ENCODE peak calls at places on chromosomes 12 and 14, in nine cellular contexts. B is MM.1S; D is A549; T is stomach; C is CD8-positive, alpha-beta memory T cell; G is body of pancreas; X is upper lobe of right lung; A is transverse colon; E is left ventricle myocardium inferior. O is an unnamed sample.
A peak's percentile ranks its signal among the peaks of the same experiment; 100 is the strongest.

GRCh38 chr14:59482120-59482434 is 2.1 kb downstream of the L3HYPDH start:
- DNase-seq in B (no peak), D (peak; percentile 18), T (no peak), C (no peak), G (no peak), X (no peak), A (no peak), E (no peak), O (no peak)

GRCh38 chr12:2008677-2009076 is 4.4 kb upstream of the DCP1B start:
- DNase-seq in B (no peak), D (no peak), T (no peak), C (no peak), G (no peak), X (no peak), A (no peak), E (no peak), O (no peak)

GRCh38 chr14:96001866-96002510 is 37.2 kb upstream of the C14orf132 start:
- DNase-seq in B (no peak), D (no peak), T (no peak), C (no peak), G (no peak), X (no peak), A (no peak), E (no peak), O (peak; percentile 83)

GRCh38 chr14:51638071-51638944 is 13.4 kb upstream of the FRMD6 start:
- DNase-seq in B (no peak), D (peak; percentile 68), T (no peak), C (no peak), G (no peak), X (no peak), A (no peak), E (no peak), O (peak; percentile 43)

GRCh38 chr14:53412819-53413664 is 259.9 kb upstream of the DDHD1 start:
- DNase-seq in B (no peak), D (no peak), T (no peak), C (no peak), G (no peak), X (no peak), A (no peak), E (no peak), O (peak; percentile 25)

GRCh38 chr14:76904740-76905569 is 78.7 kb downstream of the LRRC74A start:
- DNase-seq in B (peak; percentile 51), D (peak; percentile 96), T (peak; percentile 56), C (peak; percentile 67), G (peak; percentile 60), X (peak; percentile 87), A (peak; percentile 61), E (peak; percentile 52), O (peak; percentile 99)

GRCh38 chr14:103628221-103628683 is 759 bp upstream of the KLC1 start:
- DNase-seq in B (peak; percentile 57), D (peak; percentile 72), T (peak; percentile 85), C (no peak), G (peak; percentile 81), X (peak; percentile 90), A (peak; percentile 85), E (peak; percentile 78), O (no peak)

GRCh38 chr14:94401083-94401482 is 12.7 kb upstream of the SERPINA1 start:
- DNase-seq in B (no peak), D (no peak), T (no peak), C (no peak), G (no peak), X (no peak), A (no peak), E (no peak), O (no peak)

GRCh38 chr14:69571879-69572633 is 2.6 kb downstream of the CCDC177 start:
- DNase-seq in B (no peak), D (no peak), T (peak; percentile 32), C (no peak), G (peak; percentile 52), X (no peak), A (peak; percentile 27), E (no peak), O (peak; percentile 59)

GRCh38 chr12:47280543-47281330 is 201.0 kb upstream of the AMIGO2 start:
- DNase-seq in B (no peak), D (no peak), T (no peak), C (no peak), G (no peak), X (no peak), A (no peak), E (no peak), O (no peak)

GRCh38 chr12:132295101-132295526 is 34.3 kb downstream of the GALNT9 start:
- DNase-seq in B (no peak), D (no peak), T (no peak), C (no peak), G (no peak), X (no peak), A (no peak), E (no peak), O (no peak)

GRCh38 chr14:54699087-54699530 is 132.2 kb downstream of the SAMD4A start:
- DNase-seq in B (peak; percentile 7), D (no peak), T (no peak), C (no peak), G (no peak), X (no peak), A (no peak), E (peak; percentile 56), O (no peak)
- H3K27ac ChIP-seq in B (no peak overlapping the region), D (no peak overlapping the region), T (no peak overlapping the region), C (no peak overlapping the region), G (no peak overlapping the region), X (no peak overlapping the region), A (peak overlapping the region; percentile 45), E (peak overlapping the region; percentile 94), O (no peak overlapping the region)

DNA sequence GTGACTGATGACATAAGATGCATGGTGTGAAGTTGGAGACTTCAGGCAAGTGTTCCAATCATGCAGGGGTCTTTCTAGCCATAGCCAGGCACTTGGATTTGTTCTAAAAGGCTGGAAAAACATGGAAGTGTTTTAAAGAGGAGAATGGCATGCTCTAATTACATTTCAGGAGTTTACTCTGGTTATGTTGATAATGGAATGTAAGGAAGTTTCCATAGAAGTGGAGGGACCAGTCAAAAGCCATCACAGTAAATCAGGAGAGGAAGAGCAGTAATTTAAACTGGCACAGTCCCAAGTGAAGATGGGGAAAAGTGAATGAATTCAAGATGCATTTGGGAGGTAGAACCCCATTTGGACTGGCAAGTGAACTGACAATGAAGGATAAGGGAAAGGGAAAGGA is 13.9 kb upstream of the FRS2 start:
- DNase-seq in B (no peak), D (no peak), T (no peak), C (no peak), G (no peak), X (no peak), A (no peak), E (no peak), O (no peak)
- H3K27ac ChIP-seq in B (no peak overlapping the region), D (no peak overlapping the region), T (no peak overlapping the region), C (no peak overlapping the region), G (no peak overlapping the region), X (no peak overlapping the region), A (no peak overlapping the region), E (no peak overlapping the region), O (no peak overlapping the region)

GRCh38 chr12:31326689-31327659 is 1.0 kb upstream of the SINHCAF start:
- DNase-seq in B (no peak), D (no peak), T (no peak), C (no peak), G (no peak), X (no peak), A (no peak), E (no peak), O (no peak)
- H3K27ac ChIP-seq in B (peak overlapping the region; percentile 7), D (peak overlapping the region; percentile 42), T (peak overlapping the region; percentile 96), C (peak overlapping the region; percentile 60), G (peak overlapping the region; percentile 98), X (peak overlapping the region; percentile 91), A (peak overlapping the region; percentile 95), E (peak overlapping the region; percentile 79), O (peak overlapping the region; percentile 75)

DNA sequence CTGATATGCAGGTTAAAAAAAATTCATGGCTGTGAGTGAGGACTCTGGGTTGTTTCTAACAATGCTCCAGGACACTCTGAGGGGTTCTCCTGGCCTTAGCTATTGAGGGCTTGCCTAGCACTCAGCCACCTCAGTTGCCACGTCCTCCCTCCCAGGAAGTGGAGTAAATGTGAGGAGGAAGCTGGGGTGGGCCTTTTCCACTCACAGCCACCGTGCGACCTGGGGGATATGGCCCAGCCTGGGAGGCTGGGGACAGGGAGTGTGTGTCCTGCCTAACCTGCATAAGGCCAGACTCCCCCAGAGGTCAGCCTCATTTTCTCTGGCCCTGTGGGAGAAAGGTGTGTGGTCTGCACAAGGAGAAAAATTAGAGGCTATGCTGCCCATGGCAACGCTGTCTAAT is 83.3 kb downstream of the CRACR2A start:
- DNase-seq in B (no peak), D (no peak), T (no peak), C (no peak), G (no peak), X (no peak), A (no peak), E (no peak), O (no peak)
- H3K27ac ChIP-seq in B (no peak overlapping the region), D (no peak overlapping the region), T (no peak overlapping the region), C (no peak overlapping the region), G (no peak overlapping the region), X (no peak overlapping the region), A (no peak overlapping the region), E (no peak overlapping the region), O (no peak overlapping the region)

DNA sequence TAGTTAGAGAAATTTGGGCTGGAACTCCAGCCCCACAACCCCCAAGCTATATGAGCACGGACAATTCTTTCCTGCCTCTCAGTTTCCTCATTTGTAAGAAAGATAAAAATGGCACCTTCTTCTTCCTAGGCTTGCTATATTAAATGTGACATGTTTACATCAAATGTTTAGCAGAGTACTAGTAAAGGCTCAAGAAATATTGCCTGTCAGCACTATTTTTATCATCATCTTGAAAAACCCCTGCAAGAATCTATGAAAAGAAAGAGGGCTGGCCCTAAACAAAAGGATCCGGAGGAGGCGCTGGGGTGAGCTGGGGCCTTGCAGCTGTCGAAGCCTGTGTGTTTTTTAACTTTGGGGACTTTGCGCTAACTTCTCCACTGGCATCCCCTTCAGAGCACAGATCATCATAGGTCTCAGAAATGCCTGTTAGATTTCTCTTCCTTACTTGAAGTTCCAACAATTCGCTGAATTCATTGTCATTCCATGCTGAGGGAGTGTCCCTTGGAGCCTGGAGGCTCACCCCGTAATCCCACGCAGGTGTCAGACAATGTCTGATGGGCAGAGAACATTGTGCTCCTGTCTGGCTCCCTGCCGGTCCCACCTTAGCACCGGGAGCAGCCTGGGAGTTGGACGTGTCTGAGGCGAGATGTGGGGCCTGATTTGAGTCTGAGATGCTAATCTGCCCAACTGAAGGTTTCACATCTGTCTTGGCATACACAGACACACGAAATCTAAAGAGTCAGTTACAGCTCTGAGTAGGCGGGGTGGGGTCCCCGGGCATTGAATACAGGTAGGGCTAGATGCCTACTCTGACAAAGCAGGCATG is 206.8 kb downstream of the NUAK1 start:
- DNase-seq in B (no peak), D (no peak), T (no peak), C (no peak), G (no peak), X (no peak), A (no peak), E (no peak), O (no peak)
- H3K27ac ChIP-seq in B (no peak overlapping the region), D (no peak overlapping the region), T (no peak overlapping the region), C (no peak overlapping the region), G (no peak overlapping the region), X (no peak overlapping the region), A (no peak overlapping the region), E (no peak overlapping the region), O (no peak overlapping the region)